ENCODE peak calls at places on chromosomes 1 and 21, in eight cellular contexts. J is AG10803, H is KBM-7, R is GM10248, T is HTR-8/SVneo, O is HEK293T, M is Ammon's horn, F is H54. A is an unnamed sample.

GRCh38 chr1:33143698-33144097 is 38.1 kb downstream of the TRIM62 start:
- DNase-seq in J (peak), H (no peak), R (no peak), T (no peak), O (no peak), M (no peak), F (no peak), A (no peak)

GRCh38 chr1:177133977-177134538 is 30.5 kb downstream of the ASTN1 start:
- DNase-seq in J (peak), H (no peak), R (no peak), T (no peak), O (no peak), M (no peak), F (no peak), A (no peak)

GRCh38 chr1:38039386-38039933 is 7.1 kb downstream of the POU3F1 start:
- DNase-seq in J (no peak), H (no peak), R (no peak), T (no peak), O (no peak), M (no peak), F (no peak), A (no peak)

GRCh38 chr1:3618904-3619671 is 5.7 kb upstream of the TPRG1L start:
- DNase-seq in J (peak), H (peak), R (peak), T (peak), O (peak), M (peak), F (peak), A (peak)

GRCh38 chr1:16375521-16376359 is 8.7 kb downstream of the SZRD1 start:
- DNase-seq in J (peak), H (no peak), R (no peak), T (no peak), O (no peak), M (no peak), F (no peak), A (no peak)

GRCh38 chr1:230160957-230161771 is 94.1 kb downstream of the GALNT2 start:
- DNase-seq in J (no peak), H (no peak), R (no peak), T (no peak), O (no peak), M (no peak), F (no peak), A (no peak)

GRCh38 chr1:39671793-39672550 is at the start of gene NT5C1A:
- DNase-seq in J (no peak), H (peak), R (peak), T (peak), O (peak), M (peak), F (no peak), A (peak)

GRCh38 chr21:38777015-38777414 is 28.7 kb upstream of the ETS2 start:
- DNase-seq in J (no peak), H (no peak), R (no peak), T (no peak), O (no peak), M (no peak), F (no peak), A (no peak)

GRCh38 chr1:207962716-207963428 is 51.9 kb upstream of the CD34 start:
- DNase-seq in J (peak), H (no peak), R (no peak), T (no peak), O (peak), M (peak), F (no peak), A (peak)

GRCh38 chr1:216034506-216034905 is 388.7 kb downstream of the USH2A start:
- DNase-seq in J (no peak), H (no peak), R (no peak), T (no peak), O (peak), M (no peak), F (no peak), A (no peak)

GRCh38 chr1:218217040-218217439 is 68.1 kb upstream of the RRP15 start:
- DNase-seq in J (no peak), H (no peak), R (no peak), T (no peak), O (no peak), M (no peak), F (no peak), A (no peak)

GRCh38 chr1:86430376-86430775 is 6.4 kb downstream of the CLCA2 start:
- DNase-seq in J (no peak), H (no peak), R (no peak), T (no peak), O (no peak), M (no peak), F (no peak), A (no peak)

GRCh38 chr1:200082329-200082728 is 54.8 kb downstream of the NR5A2 start:
- DNase-seq in J (peak), H (no peak), R (no peak), T (no peak), O (no peak), M (no peak), F (no peak), A (no peak)

GRCh38 chr1:109644670-109645069 is 11.2 kb upstream of the GSTM4 start:
- DNase-seq in J (no peak), H (no peak), R (no peak), T (no peak), O (no peak), M (no peak), F (no peak), A (no peak)

GRCh38 chr1:245645406-245645805 is 490.6 kb downstream of the KIF26B start:
- DNase-seq in J (no peak), H (no peak), R (no peak), T (no peak), O (no peak), M (no peak), F (no peak), A (no peak)

GRCh38 chr1:178938959-178939317 is 68.1 kb upstream of the ANGPTL1 start:
- DNase-seq in J (peak), H (no peak), R (no peak), T (no peak), O (no peak), M (no peak), F (no peak), A (peak)

GRCh38 chr1:94070746-94071318 is 50.1 kb downstream of the ABCA4 start:
- DNase-seq in J (no peak), H (no peak), R (no peak), T (no peak), O (no peak), M (no peak), F (no peak), A (no peak)

GRCh38 chr1:3530086-3530930 is 75.8 kb downstream of the ARHGEF16 start:
- DNase-seq in J (no peak), H (no peak), R (no peak), T (no peak), O (no peak), M (no peak), F (peak), A (peak)

GRCh38 chr21:35088235-35088865 is 39.2 kb upstream of the RUNX1 start:
- DNase-seq in J (no peak), H (no peak), R (no peak), T (no peak), O (no peak), M (no peak), F (no peak), A (no peak)

GRCh38 chr1:31822766-31823165 is 6.9 kb upstream of the SPOCD1 start:
- DNase-seq in J (peak), H (no peak), R (no peak), T (no peak), O (no peak), M (peak), F (no peak), A (no peak)

GRCh38 chr1:67791686-67792475 is 41.4 kb downstream of the GNG12 start:
- DNase-seq in J (peak), H (no peak), R (no peak), T (peak), O (no peak), M (no peak), F (peak), A (peak)

GRCh38 chr21:35046880-35047229 is 2.2 kb downstream of the RUNX1 start:
- DNase-seq in J (peak), H (no peak), R (no peak), T (peak), O (no peak), M (no peak), F (peak), A (no peak)

GRCh38 chr1:80445021-80445420 is 1355.7 kb upstream of the ADGRL2 start:
- DNase-seq in J (peak), H (no peak), R (no peak), T (peak), O (no peak), M (no peak), F (no peak), A (no peak)

GRCh38 chr1:202241376-202242079 is 47.9 kb downstream of the LGR6 start:
- DNase-seq in J (no peak), H (no peak), R (no peak), T (peak), O (no peak), M (no peak), F (no peak), A (peak)

GRCh38 chr1:227934476-227935313 is 13.0 kb downstream of the WNT9A start:
- DNase-seq in J (peak), H (peak), R (no peak), T (peak), O (no peak), M (no peak), F (no peak), A (no peak)

GRCh38 chr1:213122514-213122929 is 71.5 kb downstream of the RPS6KC1 start:
- DNase-seq in J (peak), H (peak), R (no peak), T (peak), O (peak), M (peak), F (no peak), A (no peak)

GRCh38 chr1:226670062-226670461 is 69.0 kb downstream of the ITPKB start:
- DNase-seq in J (no peak), H (no peak), R (no peak), T (no peak), O (no peak), M (no peak), F (no peak), A (no peak)

GRCh38 chr1:214422137-214422671 is 129.2 kb downstream of the PTPN14 start:
- DNase-seq in J (peak), H (no peak), R (no peak), T (peak), O (no peak), M (no peak), F (peak), A (no peak)

GRCh38 chr1:223700942-223701637 is 11.2 kb upstream of the CAPN2 start:
- DNase-seq in J (peak), H (no peak), R (no peak), T (peak), O (no peak), M (no peak), F (no peak), A (peak)

GRCh38 chr1:77553568-77554291 is 128.7 kb downstream of the ZZZ3 start:
- DNase-seq in J (no peak), H (peak), R (no peak), T (no peak), O (no peak), M (no peak), F (no peak), A (no peak)

GRCh38 chr1:941027-941587 is 17.4 kb downstream of the SAMD11 start:
- DNase-seq in J (no peak), H (no peak), R (no peak), T (no peak), O (no peak), M (no peak), F (no peak), A (no peak)

GRCh38 chr1:115426271-115426771 is 88.3 kb upstream of the NGF start:
- DNase-seq in J (peak), H (no peak), R (no peak), T (peak), O (no peak), M (no peak), F (peak), A (peak)

A was measured in thyroid gland.